ENCODE peak calls at places on chromosomes 5 and 9, in six cellular contexts. P, J, C, G, E and K are unnamed samples.

GRCh38 chr5:32089146-32090000 is 84.7 kb downstream of the GOLPH3 start:
- DNase-seq in P (no peak), C (no peak), J (no peak), G (no peak), E (no peak), K (no peak)

GRCh38 chr5:41670854-41671791 is 160.7 kb upstream of the PLCXD3 start:
- DNase-seq in E (no peak), J (no peak), C (no peak), P (no peak), G (no peak), K (no peak)

GRCh38 chr5:81899123-81899522 is 72.7 kb upstream of the ATG10 start:
- DNase-seq in P (no peak), E (no peak), G (no peak), C (no peak), J (no peak), K (no peak)

GRCh38 chr5:178211095-178212048 is 7.0 kb downstream of the HNRNPAB start:
- DNase-seq in C (no peak), E (no peak), J (no peak), P (no peak), G (no peak), K (peak; percentile 36)

GRCh38 chr5:135835766-135836165 is 1.3 kb downstream of the SLC25A48 start:
- DNase-seq in E (no peak), C (no peak), G (peak; percentile 38), P (no peak), J (no peak), K (no peak)

GRCh38 chr9:38697901-38698300 is 22.0 kb downstream of the FAM240B start:
- DNase-seq in G (no peak), J (no peak), C (no peak), P (no peak), E (no peak), K (no peak)

GRCh38 chr5:180696116-180696515 is 43.7 kb downstream of the OR2Y1 start:
- DNase-seq in P (no peak), J (no peak), G (no peak), C (no peak), E (no peak), K (no peak)

GRCh38 chr9:3181049-3181953 is 337.4 kb upstream of the PUM3 start:
- DNase-seq in C (peak; percentile 39), E (no peak), P (peak; percentile 48), J (no peak), G (peak; percentile 83), K (peak; percentile 61)

GRCh38 chr5:108670591-108671335 is 76.9 kb upstream of the FER start:
- DNase-seq in G (no peak), P (no peak), E (no peak), C (no peak), J (no peak), K (no peak)

GRCh38 chr5:125180222-125180621 is 433.8 kb upstream of the ZNF608 start:
- DNase-seq in P (no peak), J (peak; percentile 28), G (no peak), C (no peak), E (no peak), K (no peak)

GRCh38 chr9:129714393-129715051 is 38.3 kb downstream of the PTGES start:
- DNase-seq in E (no peak), C (no peak), G (no peak), J (no peak), P (no peak), K (no peak)

GRCh38 chr5:173765030-173765644 is 123.0 kb upstream of the CPEB4 start:
- DNase-seq in E (no peak), P (no peak), G (no peak), J (peak; percentile 26), C (no peak), K (no peak)

GRCh38 chr9:18060304-18060934 is 413.5 kb upstream of the ADAMTSL1 start:
- DNase-seq in G (no peak), C (peak; percentile 4), J (no peak), P (no peak), E (no peak), K (no peak)

GRCh38 chr9:8732367-8733075 is 932.9 kb upstream of the DMAC1 start:
- DNase-seq in E (no peak), J (no peak), G (no peak), C (no peak), P (no peak), K (no peak)

GRCh38 chr5:132065351-132065937 is 5.0 kb downstream of the IL3 start:
- DNase-seq in P (peak; percentile 74), E (peak; percentile 60), C (peak; percentile 86), G (peak; percentile 83), J (peak; percentile 71), K (peak; percentile 68)

GRCh38 chr5:132064738-132065331 is 4.4 kb downstream of the IL3 start:
- DNase-seq in G (peak; percentile 97), J (peak; percentile 78), P (peak; percentile 78), E (peak; percentile 71), C (peak; percentile 87), K (peak; percentile 80)

GRCh38 chr5:132065951-132066701 is 5.7 kb downstream of the IL3 start:
- DNase-seq in E (no peak), P (no peak), G (no peak), C (no peak), J (no peak), K (no peak)

GRCh38 chr5:132063090-132063911 is 2.8 kb downstream of the IL3 start:
- DNase-seq in J (peak; percentile 48), C (peak; percentile 83), E (peak; percentile 50), P (peak; percentile 62), G (peak; percentile 98), K (peak; percentile 79)

GRCh38 chr5:132064140-132064539 is 3.7 kb downstream of the IL3 start:
- DNase-seq in C (no peak), G (no peak), P (no peak), J (no peak), E (no peak), K (no peak)
- TF ChIP-seq MAX in C (no peak), G (no peak), P (no peak), J (no peak), E (no peak), K (no peak)

GRCh38 chr5:139043127-139043905 is 154.9 kb downstream of the SIL1 start:
- DNase-seq in P (no peak), C (no peak), J (no peak), E (no peak), G (no peak), K (no peak)

GRCh38 chr5:139051392-139051791 is 146.8 kb downstream of the SIL1 start:
- DNase-seq in E (no peak), G (no peak), P (no peak), C (no peak), J (peak; percentile 14), K (no peak)

GRCh38 chr5:139050432-139050831 is 147.7 kb downstream of the SIL1 start:
- DNase-seq in E (no peak), G (no peak), P (no peak), J (no peak), C (no peak), K (no peak)

DNA sequence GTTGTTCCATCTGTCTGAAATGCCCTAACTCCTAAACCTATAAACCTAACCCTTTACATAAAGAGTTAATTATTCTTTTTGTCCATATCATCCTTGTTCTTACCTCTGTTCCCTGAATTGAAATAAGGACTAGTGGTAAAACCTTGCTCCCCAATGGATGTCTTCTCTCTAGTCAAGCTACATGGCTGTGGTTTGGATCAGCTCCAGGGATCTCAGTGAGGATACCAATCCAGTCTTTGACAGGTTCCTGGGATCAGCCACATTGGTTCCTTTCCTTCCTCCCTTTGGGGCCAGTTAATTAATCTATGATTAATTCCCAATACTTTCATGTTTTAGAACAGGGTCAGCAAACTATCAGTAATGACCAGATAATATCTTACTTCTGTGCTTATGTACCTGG is 151.6 kb downstream of the SIL1 start:
- DNase-seq in C (no peak), E (no peak), J (no peak), P (no peak), G (no peak), K (no peak)
- TF ChIP-seq MAX in C (no peak), E (no peak), J (no peak), P (no peak), G (no peak), K (no peak)

GRCh38 chr5:116361171-116361967 is 213.3 kb downstream of the SEMA6A start:
- DNase-seq in P (no peak), E (no peak), J (no peak), G (peak; percentile 87), C (peak; percentile 37), K (no peak)
- TF ChIP-seq MAX in P (no peak), E (no peak), J (no peak), G (peak; percentile 42), C (no peak), K (no peak)

GRCh38 chr5:119347996-119348395 is 7.8 kb upstream of the TNFAIP8 start:
- DNase-seq in P (no peak), G (no peak), C (peak; percentile 24), J (no peak), E (no peak), K (no peak)
- TF ChIP-seq MAX in P (no peak), G (no peak), C (no peak), J (no peak), E (no peak), K (no peak)

GRCh38 chr9:127201071-127201541 is 63.5 kb upstream of the GARNL3 start:
- DNase-seq in G (no peak), J (no peak), E (no peak), P (no peak), C (no peak), K (no peak)
- TF ChIP-seq MAX in G (no peak), J (no peak), E (no peak), P (no peak), C (no peak), K (no peak)

DNA sequence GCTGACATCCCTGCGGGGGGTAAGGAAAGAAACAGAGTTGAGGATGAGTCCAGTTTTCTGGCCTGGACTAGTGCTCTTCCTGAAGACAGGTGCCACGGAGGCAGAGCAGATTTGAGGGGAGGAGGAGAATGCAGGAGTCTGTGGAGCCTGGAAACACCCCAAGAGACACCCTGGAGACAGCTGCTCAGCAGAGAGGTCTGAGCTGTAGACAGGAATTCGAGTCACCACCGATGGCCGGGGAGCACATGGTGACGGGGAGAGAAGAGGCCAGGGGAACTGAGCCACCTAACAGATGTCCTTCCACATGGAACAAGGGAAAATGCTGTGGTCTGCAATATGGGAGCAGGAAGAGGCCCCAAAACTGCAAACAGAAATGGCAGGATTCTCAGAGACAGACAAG is 22.9 kb downstream of the CPLX2 start:
- DNase-seq in P (no peak), C (no peak), J (no peak), G (no peak), E (no peak), K (no peak)
- TF ChIP-seq MAX in P (no peak), C (no peak), J (no peak), G (no peak), E (no peak), K (no peak)

DNA sequence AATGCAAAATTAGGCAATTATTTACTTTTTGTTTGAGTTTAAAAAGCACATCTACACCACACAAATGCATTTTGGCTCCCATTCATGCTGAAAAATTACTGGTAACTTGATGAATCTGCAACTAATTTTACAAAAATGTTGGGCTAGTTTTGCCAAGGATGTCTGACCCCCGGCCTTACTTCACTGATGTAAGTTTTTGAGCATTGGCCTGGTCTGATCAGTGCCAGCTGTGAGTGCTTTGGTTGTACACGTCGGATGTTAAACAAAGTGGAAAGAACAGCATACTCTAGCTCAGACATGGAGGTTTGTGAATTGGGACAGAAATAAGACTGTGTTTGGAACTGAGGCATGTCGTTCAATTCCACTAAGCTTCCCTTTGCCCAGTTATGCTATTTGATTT is 1044.2 kb downstream of the TLE4 start:
- DNase-seq in E (no peak), J (no peak), G (no peak), P (no peak), C (no peak), K (no peak)
- TF ChIP-seq MAX in E (no peak), J (no peak), G (no peak), P (no peak), C (no peak), K (no peak)